ENCODE peak calls at places on chromosomes 5 and 9, in seven cellular contexts. C is stimulated activated CD4-positive, alpha-beta T cell treated with anti-CD3 and anti-CD28 coated beads, Interleukin-2, amount 100 ng/mL, for 4 hours; D is naive thymus-derived CD4-positive, alpha-beta T cell; Q is Jurkat, Clone E6-1; S is EL; M is choroid plexus epithelial cell; V is HEK293T. N is an unnamed sample.

GRCh38 chr5:143106175-143106574 is 297.3 kb downstream of the NR3C1 start:
- DNase-seq in C (no peak), M (peak; percentile 31), D (no peak), S (peak; percentile 57), V (peak; percentile 22), Q (no peak), N (no peak)

GRCh38 chr5:170306381-170306790 is 8.8 kb upstream of the LCP2 start:
- DNase-seq in S (peak; percentile 24), M (peak; percentile 76), Q (no peak), V (peak; percentile 31), D (no peak), C (no peak), N (no peak)

GRCh38 chr9:94287877-94288513 is 28.9 kb downstream of the ZNF169 start:
- DNase-seq in Q (no peak), D (no peak), C (no peak), M (no peak), S (no peak), V (no peak), N (no peak)

GRCh38 chr5:41625571-41625970 is 115.2 kb upstream of the PLCXD3 start:
- DNase-seq in S (no peak), M (no peak), Q (no peak), C (no peak), D (no peak), V (no peak), N (no peak)

GRCh38 chr9:70043285-70043684 is 363 bp upstream of the MAMDC2 start:
- DNase-seq in D (no peak), S (no peak), V (no peak), M (no peak), C (no peak), Q (no peak), N (no peak)

GRCh38 chr9:137666950-137667670 is 48.3 kb downstream of the EHMT1 start:
- DNase-seq in S (no peak), M (no peak), V (no peak), D (no peak), C (no peak), Q (no peak), N (no peak)

GRCh38 chr9:592225-592624 is 249.3 kb upstream of the DMRT1 start:
- DNase-seq in Q (no peak), M (no peak), V (no peak), S (no peak), D (no peak), C (no peak), N (no peak)

GRCh38 chr5:97425511-97425910 is 242.5 kb upstream of the RIOK2 start:
- DNase-seq in D (no peak), V (peak; percentile 8), C (no peak), Q (no peak), S (peak; percentile 15), M (peak; percentile 43), N (no peak)

GRCh38 chr5:82162568-82162967 is 115.6 kb downstream of the RPS23 start:
- DNase-seq in C (no peak), D (no peak), M (no peak), Q (no peak), S (no peak), V (no peak), N (no peak)

GRCh38 chr5:73599378-73599777 is 26.6 kb upstream of the ARHGEF28 start:
- DNase-seq in M (no peak), Q (no peak), C (no peak), V (no peak), S (no peak), D (no peak), N (no peak)

GRCh38 chr5:130400091-130400490 is 495.8 kb downstream of the CHSY3 start:
- DNase-seq in M (peak; percentile 81), D (no peak), V (no peak), Q (no peak), S (peak; percentile 9), C (no peak), N (no peak)

GRCh38 chr9:102069969-102070368 is 331.5 kb upstream of the GRIN3A start:
- DNase-seq in M (peak; percentile 36), S (no peak), V (no peak), C (no peak), D (no peak), Q (no peak), N (no peak)

GRCh38 chr5:147464211-147464610 is 45.7 kb downstream of the DPYSL3 start:
- DNase-seq in Q (peak; percentile 35), C (no peak), V (peak; percentile 20), S (peak; percentile 32), M (peak; percentile 83), D (no peak), N (no peak)

GRCh38 chr9:113690055-113690740 is 185.9 kb upstream of the ZNF618 start:
- DNase-seq in M (peak; percentile 61), Q (no peak), D (no peak), C (no peak), V (no peak), S (no peak), N (no peak)

GRCh38 chr5:108193021-108193795 is 188.7 kb downstream of the FBXL17 start:
- DNase-seq in V (no peak), S (peak; percentile 78), M (peak; percentile 70), D (no peak), C (no peak), Q (no peak), N (no peak)

GRCh38 chr9:4382722-4383317 is 83.0 kb upstream of the GLIS3 start:
- DNase-seq in Q (no peak), M (peak; percentile 66), S (peak; percentile 34), D (peak; percentile 38), V (peak; percentile 17), C (no peak), N (no peak)

GRCh38 chr9:95670122-95670521 is 153.4 kb upstream of the PTCH1 start:
- DNase-seq in D (no peak), S (no peak), Q (no peak), C (no peak), M (no peak), V (no peak), N (no peak)

GRCh38 chr5:140828402-140828737 is 610 bp downstream of the PCDHA6 start:
- DNase-seq in V (no peak), M (no peak), D (no peak), Q (no peak), S (no peak), C (no peak), N (no peak)

GRCh38 chr9:26112724-26113123 is 434.5 kb upstream of the TUSC1 start:
- DNase-seq in Q (no peak), M (no peak), S (peak; percentile 6), C (no peak), D (no peak), V (no peak), N (no peak)

GRCh38 chr5:36528588-36528987 is 77.8 kb upstream of the SLC1A3 start:
- DNase-seq in D (no peak), V (no peak), C (no peak), M (no peak), Q (no peak), S (no peak), N (no peak)

GRCh38 chr5:178279723-178280438 is 47.3 kb upstream of the PHYKPL start:
- DNase-seq in S (peak; percentile 74), V (peak; percentile 92), D (peak; percentile 50), Q (no peak), M (peak; percentile 87), C (peak; percentile 32), N (no peak)

GRCh38 chr5:59786271-59786805 is 107.2 kb downstream of the PDE4D start:
- DNase-seq in S (peak; percentile 92), D (no peak), C (no peak), M (peak; percentile 93), Q (no peak), V (no peak), N (no peak)

GRCh38 chr9:77649109-77649812 is 1.1 kb upstream of the GNA14 start:
- DNase-seq in S (peak; percentile 38), M (peak; percentile 68), C (no peak), V (no peak), Q (no peak), D (no peak), N (no peak)

GRCh38 chr5:150263801-150264621 is 25.6 kb downstream of the CAMK2A start:
- DNase-seq in C (no peak), D (no peak), V (no peak), S (peak; percentile 93), Q (no peak), M (peak; percentile 85), N (no peak)

GRCh38 chr5:67577424-67577823 is 380.8 kb upstream of the CD180 start:
- DNase-seq in S (peak; percentile 56), C (no peak), M (peak; percentile 56), V (no peak), D (no peak), Q (no peak), N (no peak)

GRCh38 chr5:138636401-138636944 is 61.3 kb upstream of the HSPA9 start:
- DNase-seq in Q (no peak), M (no peak), C (no peak), D (no peak), S (no peak), V (no peak), N (no peak)

GRCh38 chr9:107894572-107895261 is 405.1 kb upstream of the KLF4 start:
- DNase-seq in M (no peak), Q (no peak), C (no peak), V (no peak), D (no peak), S (peak; percentile 52), N (no peak)

GRCh38 chr9:96006961-96007360 is 131.5 kb downstream of the ERCC6L2 start:
- DNase-seq in Q (no peak), D (no peak), V (no peak), S (peak; percentile 51), C (no peak), M (peak; percentile 15), N (no peak)

GRCh38 chr5:90949469-90950358 is 391.1 kb downstream of the ADGRV1 start:
- DNase-seq in D (no peak), C (no peak), V (no peak), M (no peak), S (no peak), Q (no peak), N (no peak)

GRCh38 chr9:84751921-84752320 is 82.4 kb downstream of the NTRK2 start:
- DNase-seq in M (no peak), C (no peak), Q (no peak), D (no peak), S (no peak), V (no peak), N (no peak)

GRCh38 chr9:92455217-92455616 is 27.1 kb downstream of the ASPN start:
- DNase-seq in Q (peak; percentile 31), V (peak; percentile 38), C (no peak), S (no peak), D (no peak), M (no peak), N (no peak)

GRCh38 chr5:76367623-76368366 is 35.3 kb upstream of the IQGAP2 start:
- DNase-seq in V (no peak), S (no peak), Q (no peak), D (no peak), M (peak; percentile 16), C (no peak), N (no peak)

GRCh38 chr5:176547811-176548210 is 1.3 kb upstream of the CDHR2 start:
- DNase-seq in C (no peak), Q (no peak), S (no peak), D (no peak), M (no peak), V (no peak), N (no peak)

GRCh38 chr5:73895471-73895870 is 269.5 kb downstream of the ARHGEF28 start:
- DNase-seq in V (no peak), C (no peak), D (no peak), M (no peak), S (no peak), Q (peak; percentile 22), N (no peak)

GRCh38 chr5:14039063-14039462 is 94.6 kb upstream of the DNAH5 start:
- DNase-seq in S (peak; percentile 66), C (no peak), M (no peak), Q (no peak), D (no peak), V (no peak), N (no peak)

GRCh38 chr5:42985129-42986037 is 54.7 kb downstream of the ANXA2R start:
- DNase-seq in S (peak; percentile 78), C (no peak), V (no peak), Q (no peak), M (peak; percentile 86), D (no peak), N (no peak)

GRCh38 chr9:84761137-84761808 is 91.7 kb downstream of the NTRK2 start:
- DNase-seq in M (no peak), D (no peak), S (peak; percentile 12), V (no peak), C (no peak), Q (peak; percentile 38), N (no peak)